ENCODE peak calls at places on chromosomes 16 and 17, in ten cellular contexts. One of them, this sample, is unnamed.

GRCh38 chr17:56222255-56222654 is 69.0 kb downstream of the ANKFN1 start:
- DNase-seq in COR-L47: no peak
- DNase-seq in aorta: no peak
- DNase-seq in stimulated activated CD8-positive, alpha-beta memory T cell treated with anti-CD3 and anti-CD28 coated beads, Interleukin-15, amount 100 ng/mL, for 24 hours: no peak
- DNase-seq in H54: no peak
- DNase-seq in stimulated activated naive B cell treated with anti-CD40 and anti-IgM and Interleukin-4, amounts not matched to agents 10 μg/mL and 1 μg/mL and 100 μg/mL, for 72 hours: no peak
- DNase-seq in smooth muscle cell of the brain vasculature: no peak
- DNase-seq in BJ: no peak
- DNase-seq in mucosa of descending colon: no peak
- DNase-seq in A549: no peak
- DNase-seq in this sample: no peak

GRCh38 chr17:46944931-46945330 is 22.0 kb downstream of the GOSR2 start:
- DNase-seq in COR-L47: no peak
- DNase-seq in aorta: no peak
- DNase-seq in stimulated activated CD8-positive, alpha-beta memory T cell treated with anti-CD3 and anti-CD28 coated beads, Interleukin-15, amount 100 ng/mL, for 24 hours: no peak
- DNase-seq in H54: no peak
- DNase-seq in stimulated activated naive B cell treated with anti-CD40 and anti-IgM and Interleukin-4, amounts not matched to agents 10 μg/mL and 1 μg/mL and 100 μg/mL, for 72 hours: no peak
- DNase-seq in smooth muscle cell of the brain vasculature: no peak
- DNase-seq in BJ: no peak
- DNase-seq in mucosa of descending colon: no peak
- DNase-seq in A549: no peak
- DNase-seq in this sample: peak; percentile 9

GRCh38 chr17:11240041-11240801 is 792 bp upstream of the SHISA6 start:
- DNase-seq in COR-L47: no peak
- DNase-seq in aorta: no peak
- DNase-seq in stimulated activated CD8-positive, alpha-beta memory T cell treated with anti-CD3 and anti-CD28 coated beads, Interleukin-15, amount 100 ng/mL, for 24 hours: no peak
- DNase-seq in H54: no peak
- DNase-seq in stimulated activated naive B cell treated with anti-CD40 and anti-IgM and Interleukin-4, amounts not matched to agents 10 μg/mL and 1 μg/mL and 100 μg/mL, for 72 hours: no peak
- DNase-seq in smooth muscle cell of the brain vasculature: no peak
- DNase-seq in BJ: no peak
- DNase-seq in mucosa of descending colon: peak; percentile 8
- DNase-seq in A549: no peak
- DNase-seq in this sample: no peak

GRCh38 chr17:44170499-44171201 is at the start of gene ASB16:
- DNase-seq in COR-L47: no peak
- DNase-seq in aorta: peak; percentile 61
- DNase-seq in stimulated activated CD8-positive, alpha-beta memory T cell treated with anti-CD3 and anti-CD28 coated beads, Interleukin-15, amount 100 ng/mL, for 24 hours: no peak
- DNase-seq in H54: no peak
- DNase-seq in stimulated activated naive B cell treated with anti-CD40 and anti-IgM and Interleukin-4, amounts not matched to agents 10 μg/mL and 1 μg/mL and 100 μg/mL, for 72 hours: no peak
- DNase-seq in smooth muscle cell of the brain vasculature: no peak
- DNase-seq in BJ: no peak
- DNase-seq in mucosa of descending colon: no peak
- DNase-seq in A549: no peak
- DNase-seq in this sample: no peak

GRCh38 chr17:27915715-27916114 is 22.6 kb upstream of the LYRM9 start:
- DNase-seq in COR-L47: peak; percentile 75
- DNase-seq in aorta: no peak
- DNase-seq in stimulated activated CD8-positive, alpha-beta memory T cell treated with anti-CD3 and anti-CD28 coated beads, Interleukin-15, amount 100 ng/mL, for 24 hours: no peak
- DNase-seq in H54: no peak
- DNase-seq in stimulated activated naive B cell treated with anti-CD40 and anti-IgM and Interleukin-4, amounts not matched to agents 10 μg/mL and 1 μg/mL and 100 μg/mL, for 72 hours: no peak
- DNase-seq in smooth muscle cell of the brain vasculature: no peak
- DNase-seq in BJ: no peak
- DNase-seq in mucosa of descending colon: no peak
- DNase-seq in A549: no peak
- DNase-seq in this sample: no peak

GRCh38 chr17:29549169-29549935 is 17.5 kb downstream of the ABHD15 start:
- DNase-seq in COR-L47: peak; percentile 45
- DNase-seq in aorta: no peak
- DNase-seq in stimulated activated CD8-positive, alpha-beta memory T cell treated with anti-CD3 and anti-CD28 coated beads, Interleukin-15, amount 100 ng/mL, for 24 hours: no peak
- DNase-seq in H54: no peak
- DNase-seq in stimulated activated naive B cell treated with anti-CD40 and anti-IgM and Interleukin-4, amounts not matched to agents 10 μg/mL and 1 μg/mL and 100 μg/mL, for 72 hours: no peak
- DNase-seq in smooth muscle cell of the brain vasculature: no peak
- DNase-seq in BJ: no peak
- DNase-seq in mucosa of descending colon: no peak
- DNase-seq in A549: no peak
- DNase-seq in this sample: no peak

GRCh38 chr17:10314332-10314731 is 58.5 kb downstream of the MYH13 start:
- DNase-seq in COR-L47: no peak
- DNase-seq in aorta: no peak
- DNase-seq in stimulated activated CD8-positive, alpha-beta memory T cell treated with anti-CD3 and anti-CD28 coated beads, Interleukin-15, amount 100 ng/mL, for 24 hours: no peak
- DNase-seq in H54: no peak
- DNase-seq in stimulated activated naive B cell treated with anti-CD40 and anti-IgM and Interleukin-4, amounts not matched to agents 10 μg/mL and 1 μg/mL and 100 μg/mL, for 72 hours: no peak
- DNase-seq in smooth muscle cell of the brain vasculature: no peak
- DNase-seq in BJ: no peak
- DNase-seq in mucosa of descending colon: no peak
- DNase-seq in A549: no peak
- DNase-seq in this sample: no peak

GRCh38 chr17:81556863-81557262 is 4.7 kb upstream of the FAAP100 start:
- DNase-seq in COR-L47: no peak
- DNase-seq in aorta: no peak
- DNase-seq in stimulated activated CD8-positive, alpha-beta memory T cell treated with anti-CD3 and anti-CD28 coated beads, Interleukin-15, amount 100 ng/mL, for 24 hours: no peak
- DNase-seq in H54: no peak
- DNase-seq in stimulated activated naive B cell treated with anti-CD40 and anti-IgM and Interleukin-4, amounts not matched to agents 10 μg/mL and 1 μg/mL and 100 μg/mL, for 72 hours: no peak
- DNase-seq in smooth muscle cell of the brain vasculature: no peak
- DNase-seq in BJ: no peak
- DNase-seq in mucosa of descending colon: no peak
- DNase-seq in A549: no peak
- DNase-seq in this sample: no peak

GRCh38 chr17:3603119-3603869 is 5.9 kb downstream of the TRPV1 start:
- DNase-seq in COR-L47: no peak
- DNase-seq in aorta: peak; percentile 37
- DNase-seq in stimulated activated CD8-positive, alpha-beta memory T cell treated with anti-CD3 and anti-CD28 coated beads, Interleukin-15, amount 100 ng/mL, for 24 hours: no peak
- DNase-seq in H54: peak; percentile 48
- DNase-seq in stimulated activated naive B cell treated with anti-CD40 and anti-IgM and Interleukin-4, amounts not matched to agents 10 μg/mL and 1 μg/mL and 100 μg/mL, for 72 hours: no peak
- DNase-seq in smooth muscle cell of the brain vasculature: no peak
- DNase-seq in BJ: peak; percentile 62
- DNase-seq in mucosa of descending colon: no peak
- DNase-seq in A549: no peak
- DNase-seq in this sample: no peak

GRCh38 chr17:44933824-44934744 is 13.5 kb downstream of the KIF18B start:
- DNase-seq in COR-L47: no peak
- DNase-seq in aorta: peak; percentile 27
- DNase-seq in stimulated activated CD8-positive, alpha-beta memory T cell treated with anti-CD3 and anti-CD28 coated beads, Interleukin-15, amount 100 ng/mL, for 24 hours: no peak
- DNase-seq in H54: no peak
- DNase-seq in stimulated activated naive B cell treated with anti-CD40 and anti-IgM and Interleukin-4, amounts not matched to agents 10 μg/mL and 1 μg/mL and 100 μg/mL, for 72 hours: no peak
- DNase-seq in smooth muscle cell of the brain vasculature: no peak
- DNase-seq in BJ: no peak
- DNase-seq in mucosa of descending colon: no peak
- DNase-seq in A549: no peak
- DNase-seq in this sample: no peak

GRCh38 chr16:58503863-58504688 is 4.1 kb downstream of the NDRG4 start:
- DNase-seq in COR-L47: no peak
- DNase-seq in aorta: no peak
- DNase-seq in stimulated activated CD8-positive, alpha-beta memory T cell treated with anti-CD3 and anti-CD28 coated beads, Interleukin-15, amount 100 ng/mL, for 24 hours: no peak
- DNase-seq in H54: no peak
- DNase-seq in stimulated activated naive B cell treated with anti-CD40 and anti-IgM and Interleukin-4, amounts not matched to agents 10 μg/mL and 1 μg/mL and 100 μg/mL, for 72 hours: no peak
- DNase-seq in smooth muscle cell of the brain vasculature: no peak
- DNase-seq in BJ: no peak
- DNase-seq in mucosa of descending colon: no peak
- DNase-seq in A549: no peak
- DNase-seq in this sample: no peak

GRCh38 chr17:34616148-34616547 is 36.8 kb downstream of the TMEM132E start:
- DNase-seq in COR-L47: peak; percentile 90
- DNase-seq in aorta: no peak
- DNase-seq in stimulated activated CD8-positive, alpha-beta memory T cell treated with anti-CD3 and anti-CD28 coated beads, Interleukin-15, amount 100 ng/mL, for 24 hours: no peak
- DNase-seq in H54: no peak
- DNase-seq in stimulated activated naive B cell treated with anti-CD40 and anti-IgM and Interleukin-4, amounts not matched to agents 10 μg/mL and 1 μg/mL and 100 μg/mL, for 72 hours: no peak
- DNase-seq in smooth muscle cell of the brain vasculature: no peak
- DNase-seq in BJ: no peak
- DNase-seq in mucosa of descending colon: no peak
- DNase-seq in A549: no peak
- DNase-seq in this sample: no peak

GRCh38 chr16:84144859-84145639 is at the start of the genes DNAAF1 and HSDL1:
- DNase-seq in COR-L47: peak; percentile 85
- DNase-seq in aorta: peak; percentile 92
- DNase-seq in stimulated activated CD8-positive, alpha-beta memory T cell treated with anti-CD3 and anti-CD28 coated beads, Interleukin-15, amount 100 ng/mL, for 24 hours: peak; percentile 95
- DNase-seq in H54: peak; percentile 94
- DNase-seq in stimulated activated naive B cell treated with anti-CD40 and anti-IgM and Interleukin-4, amounts not matched to agents 10 μg/mL and 1 μg/mL and 100 μg/mL, for 72 hours: peak; percentile 90
- DNase-seq in smooth muscle cell of the brain vasculature: peak; percentile 57
- DNase-seq in BJ: peak; percentile 14
- DNase-seq in mucosa of descending colon: peak; percentile 92
- DNase-seq in A549: peak; percentile 87
- DNase-seq in this sample: peak; percentile 81

GRCh38 chr17:57366558-57367351 is 110.4 kb downstream of the MSI2 start:
- DNase-seq in COR-L47: no peak
- DNase-seq in aorta: no peak
- DNase-seq in stimulated activated CD8-positive, alpha-beta memory T cell treated with anti-CD3 and anti-CD28 coated beads, Interleukin-15, amount 100 ng/mL, for 24 hours: no peak
- DNase-seq in H54: no peak
- DNase-seq in stimulated activated naive B cell treated with anti-CD40 and anti-IgM and Interleukin-4, amounts not matched to agents 10 μg/mL and 1 μg/mL and 100 μg/mL, for 72 hours: no peak
- DNase-seq in smooth muscle cell of the brain vasculature: no peak
- DNase-seq in BJ: no peak
- DNase-seq in mucosa of descending colon: no peak
- DNase-seq in A549: no peak
- DNase-seq in this sample: no peak

GRCh38 chr17:63790057-63790456 is 16.1 kb downstream of the DDX42 start:
- DNase-seq in COR-L47: no peak
- DNase-seq in aorta: no peak
- DNase-seq in stimulated activated CD8-positive, alpha-beta memory T cell treated with anti-CD3 and anti-CD28 coated beads, Interleukin-15, amount 100 ng/mL, for 24 hours: no peak
- DNase-seq in H54: no peak
- DNase-seq in stimulated activated naive B cell treated with anti-CD40 and anti-IgM and Interleukin-4, amounts not matched to agents 10 μg/mL and 1 μg/mL and 100 μg/mL, for 72 hours: no peak
- DNase-seq in smooth muscle cell of the brain vasculature: no peak
- DNase-seq in BJ: no peak
- DNase-seq in mucosa of descending colon: no peak
- DNase-seq in A549: no peak
- DNase-seq in this sample: no peak

GRCh38 chr17:34156741-34157589 is 98.1 kb upstream of the CCL2 start:
- DNase-seq in COR-L47: no peak
- DNase-seq in aorta: no peak
- DNase-seq in stimulated activated CD8-positive, alpha-beta memory T cell treated with anti-CD3 and anti-CD28 coated beads, Interleukin-15, amount 100 ng/mL, for 24 hours: no peak
- DNase-seq in H54: no peak
- DNase-seq in stimulated activated naive B cell treated with anti-CD40 and anti-IgM and Interleukin-4, amounts not matched to agents 10 μg/mL and 1 μg/mL and 100 μg/mL, for 72 hours: no peak
- DNase-seq in smooth muscle cell of the brain vasculature: no peak
- DNase-seq in BJ: no peak
- DNase-seq in mucosa of descending colon: no peak
- DNase-seq in A549: no peak
- DNase-seq in this sample: no peak

GRCh38 chr17:59024916-59025315 is 81.8 kb downstream of the TRIM37 start:
- DNase-seq in COR-L47: no peak
- DNase-seq in aorta: no peak
- DNase-seq in stimulated activated CD8-positive, alpha-beta memory T cell treated with anti-CD3 and anti-CD28 coated beads, Interleukin-15, amount 100 ng/mL, for 24 hours: no peak
- DNase-seq in H54: no peak
- DNase-seq in stimulated activated naive B cell treated with anti-CD40 and anti-IgM and Interleukin-4, amounts not matched to agents 10 μg/mL and 1 μg/mL and 100 μg/mL, for 72 hours: no peak
- DNase-seq in smooth muscle cell of the brain vasculature: no peak
- DNase-seq in BJ: no peak
- DNase-seq in mucosa of descending colon: no peak
- DNase-seq in A549: no peak
- DNase-seq in this sample: no peak

GRCh38 chr16:57341441-57342303 is 16.9 kb upstream of the CCL22 start:
- DNase-seq in COR-L47: peak; percentile 3
- DNase-seq in aorta: no peak
- DNase-seq in stimulated activated CD8-positive, alpha-beta memory T cell treated with anti-CD3 and anti-CD28 coated beads, Interleukin-15, amount 100 ng/mL, for 24 hours: no peak
- DNase-seq in H54: no peak
- DNase-seq in stimulated activated naive B cell treated with anti-CD40 and anti-IgM and Interleukin-4, amounts not matched to agents 10 μg/mL and 1 μg/mL and 100 μg/mL, for 72 hours: no peak
- DNase-seq in smooth muscle cell of the brain vasculature: peak; percentile 59
- DNase-seq in BJ: peak; percentile 81
- DNase-seq in mucosa of descending colon: peak; percentile 88
- DNase-seq in A549: no peak
- DNase-seq in this sample: peak; percentile 79

GRCh38 chr17:8073627-8074485 is 13.7 kb downstream of the ALOX12B start:
- DNase-seq in COR-L47: peak; percentile 29
- DNase-seq in aorta: peak; percentile 84
- DNase-seq in stimulated activated CD8-positive, alpha-beta memory T cell treated with anti-CD3 and anti-CD28 coated beads, Interleukin-15, amount 100 ng/mL, for 24 hours: peak; percentile 77
- DNase-seq in H54: peak; percentile 86
- DNase-seq in stimulated activated naive B cell treated with anti-CD40 and anti-IgM and Interleukin-4, amounts not matched to agents 10 μg/mL and 1 μg/mL and 100 μg/mL, for 72 hours: peak; percentile 77
- DNase-seq in smooth muscle cell of the brain vasculature: no peak
- DNase-seq in BJ: no peak
- DNase-seq in mucosa of descending colon: peak; percentile 71
- DNase-seq in A549: peak; percentile 91
- DNase-seq in this sample: peak; percentile 78

GRCh38 chr17:21039839-21040575 is 2.8 kb downstream of the USP22 start:
- DNase-seq in COR-L47: peak; percentile 50
- DNase-seq in aorta: no peak
- DNase-seq in stimulated activated CD8-positive, alpha-beta memory T cell treated with anti-CD3 and anti-CD28 coated beads, Interleukin-15, amount 100 ng/mL, for 24 hours: no peak
- DNase-seq in H54: peak; percentile 33
- DNase-seq in stimulated activated naive B cell treated with anti-CD40 and anti-IgM and Interleukin-4, amounts not matched to agents 10 μg/mL and 1 μg/mL and 100 μg/mL, for 72 hours: no peak
- DNase-seq in smooth muscle cell of the brain vasculature: no peak
- DNase-seq in BJ: no peak
- DNase-seq in mucosa of descending colon: peak; percentile 31
- DNase-seq in A549: peak; percentile 57
- DNase-seq in this sample: peak; percentile 69

GRCh38 chr16:53843084-53843483 is 139.1 kb downstream of the FTO start:
- DNase-seq in COR-L47: no peak
- DNase-seq in aorta: no peak
- DNase-seq in stimulated activated CD8-positive, alpha-beta memory T cell treated with anti-CD3 and anti-CD28 coated beads, Interleukin-15, amount 100 ng/mL, for 24 hours: no peak
- DNase-seq in H54: no peak
- DNase-seq in stimulated activated naive B cell treated with anti-CD40 and anti-IgM and Interleukin-4, amounts not matched to agents 10 μg/mL and 1 μg/mL and 100 μg/mL, for 72 hours: no peak
- DNase-seq in smooth muscle cell of the brain vasculature: no peak
- DNase-seq in BJ: no peak
- DNase-seq in mucosa of descending colon: no peak
- DNase-seq in A549: no peak
- DNase-seq in this sample: no peak

GRCh38 chr17:48671697-48672171 is 45.6 kb upstream of the HOXB9 start:
- DNase-seq in COR-L47: peak; percentile 46
- DNase-seq in aorta: peak; percentile 87
- DNase-seq in stimulated activated CD8-positive, alpha-beta memory T cell treated with anti-CD3 and anti-CD28 coated beads, Interleukin-15, amount 100 ng/mL, for 24 hours: peak; percentile 44
- DNase-seq in H54: peak; percentile 76
- DNase-seq in stimulated activated naive B cell treated with anti-CD40 and anti-IgM and Interleukin-4, amounts not matched to agents 10 μg/mL and 1 μg/mL and 100 μg/mL, for 72 hours: peak; percentile 20
- DNase-seq in smooth muscle cell of the brain vasculature: peak; percentile 44
- DNase-seq in BJ: peak; percentile 13
- DNase-seq in mucosa of descending colon: peak; percentile 96
- DNase-seq in A549: peak; percentile 72
- DNase-seq in this sample: peak; percentile 61

GRCh38 chr16:50495673-50496072 is 52.5 kb upstream of the NKD1 start:
- DNase-seq in COR-L47: no peak
- DNase-seq in aorta: no peak
- DNase-seq in stimulated activated CD8-positive, alpha-beta memory T cell treated with anti-CD3 and anti-CD28 coated beads, Interleukin-15, amount 100 ng/mL, for 24 hours: no peak
- DNase-seq in H54: no peak
- DNase-seq in stimulated activated naive B cell treated with anti-CD40 and anti-IgM and Interleukin-4, amounts not matched to agents 10 μg/mL and 1 μg/mL and 100 μg/mL, for 72 hours: no peak
- DNase-seq in smooth muscle cell of the brain vasculature: no peak
- DNase-seq in BJ: no peak
- DNase-seq in mucosa of descending colon: no peak
- DNase-seq in A549: no peak
- DNase-seq in this sample: no peak

GRCh38 chr16:46857261-46857962 is 26.4 kb upstream of the C16orf87 start:
- DNase-seq in COR-L47: no peak
- DNase-seq in aorta: no peak
- DNase-seq in stimulated activated CD8-positive, alpha-beta memory T cell treated with anti-CD3 and anti-CD28 coated beads, Interleukin-15, amount 100 ng/mL, for 24 hours: no peak
- DNase-seq in H54: peak; percentile 55
- DNase-seq in stimulated activated naive B cell treated with anti-CD40 and anti-IgM and Interleukin-4, amounts not matched to agents 10 μg/mL and 1 μg/mL and 100 μg/mL, for 72 hours: no peak
- DNase-seq in smooth muscle cell of the brain vasculature: peak; percentile 7
- DNase-seq in BJ: no peak
- DNase-seq in mucosa of descending colon: peak; percentile 49
- DNase-seq in A549: peak; percentile 55
- DNase-seq in this sample: peak; percentile 39

GRCh38 chr16:25279491-25279890 is 21.8 kb upstream of the ZKSCAN2 start:
- DNase-seq in COR-L47: no peak
- DNase-seq in aorta: no peak
- DNase-seq in stimulated activated CD8-positive, alpha-beta memory T cell treated with anti-CD3 and anti-CD28 coated beads, Interleukin-15, amount 100 ng/mL, for 24 hours: no peak
- DNase-seq in H54: no peak
- DNase-seq in stimulated activated naive B cell treated with anti-CD40 and anti-IgM and Interleukin-4, amounts not matched to agents 10 μg/mL and 1 μg/mL and 100 μg/mL, for 72 hours: no peak
- DNase-seq in smooth muscle cell of the brain vasculature: no peak
- DNase-seq in BJ: no peak
- DNase-seq in mucosa of descending colon: no peak
- DNase-seq in A549: no peak
- DNase-seq in this sample: no peak

GRCh38 chr16:84463221-84463620 is 41.2 kb downstream of the MEAK7 start:
- DNase-seq in COR-L47: no peak
- DNase-seq in aorta: no peak
- DNase-seq in stimulated activated CD8-positive, alpha-beta memory T cell treated with anti-CD3 and anti-CD28 coated beads, Interleukin-15, amount 100 ng/mL, for 24 hours: no peak
- DNase-seq in H54: no peak
- DNase-seq in stimulated activated naive B cell treated with anti-CD40 and anti-IgM and Interleukin-4, amounts not matched to agents 10 μg/mL and 1 μg/mL and 100 μg/mL, for 72 hours: no peak
- DNase-seq in smooth muscle cell of the brain vasculature: no peak
- DNase-seq in BJ: no peak
- DNase-seq in mucosa of descending colon: no peak
- DNase-seq in A549: no peak
- DNase-seq in this sample: no peak

GRCh38 chr17:57918017-57918895 is 37.0 kb downstream of the CUEDC1 start:
- DNase-seq in COR-L47: no peak
- DNase-seq in aorta: no peak
- DNase-seq in stimulated activated CD8-positive, alpha-beta memory T cell treated with anti-CD3 and anti-CD28 coated beads, Interleukin-15, amount 100 ng/mL, for 24 hours: no peak
- DNase-seq in H54: no peak
- DNase-seq in stimulated activated naive B cell treated with anti-CD40 and anti-IgM and Interleukin-4, amounts not matched to agents 10 μg/mL and 1 μg/mL and 100 μg/mL, for 72 hours: no peak
- DNase-seq in smooth muscle cell of the brain vasculature: no peak
- DNase-seq in BJ: no peak
- DNase-seq in mucosa of descending colon: no peak
- DNase-seq in A549: no peak
- DNase-seq in this sample: no peak

GRCh38 chr17:39975801-39976200 is 4.8 kb upstream of the PSMD3 start:
- DNase-seq in COR-L47: no peak
- DNase-seq in aorta: no peak
- DNase-seq in stimulated activated CD8-positive, alpha-beta memory T cell treated with anti-CD3 and anti-CD28 coated beads, Interleukin-15, amount 100 ng/mL, for 24 hours: no peak
- DNase-seq in H54: no peak
- DNase-seq in stimulated activated naive B cell treated with anti-CD40 and anti-IgM and Interleukin-4, amounts not matched to agents 10 μg/mL and 1 μg/mL and 100 μg/mL, for 72 hours: no peak
- DNase-seq in smooth muscle cell of the brain vasculature: no peak
- DNase-seq in BJ: no peak
- DNase-seq in mucosa of descending colon: no peak
- DNase-seq in A549: no peak
- DNase-seq in this sample: no peak

This sample was measured in SW480.